ENCODE peak calls at places on chromosomes 13 and 19, in four cellular contexts. L is stimulated activated CD4-positive, alpha-beta T cell treated with anti-CD3 and anti-CD28 coated beads, Interleukin-15, amount 100 ng/mL, for 24 hours; T is fibroblast of lung; M is DND-41. V is an unnamed sample.

GRCh38 chr13:52701728-52702480 is 37.7 kb downstream of the CNMD start:
- DNase-seq in M (no peak), T (no peak), L (no peak), V (no peak)

GRCh38 chr13:104301216-104301975 is 1235.2 kb upstream of the SLC10A2 start:
- DNase-seq in L (no peak), T (peak; percentile 66), M (no peak), V (no peak)

GRCh38 chr13:46314587-46314986 is 72.5 kb downstream of the RUBCNL start:
- DNase-seq in L (no peak), T (no peak), M (no peak), V (no peak)

GRCh38 chr19:46206176-46206575 is 23.4 kb upstream of the IGFL1 start:
- DNase-seq in M (no peak), T (no peak), L (no peak), V (no peak)

GRCh38 chr19:35555301-35556005 is 8.0 kb downstream of the ATP4A start:
- DNase-seq in M (no peak), T (peak; percentile 24), L (no peak), V (no peak)

GRCh38 chr19:18279266-18279515 is 2.2 kb downstream of the JUND start:
- DNase-seq in M (no peak), L (no peak), T (no peak), V (no peak)

GRCh38 chr19:14023404-14024235 is 4.3 kb upstream of the RLN3 start:
- DNase-seq in L (peak; percentile 53), T (no peak), M (no peak), V (no peak)

GRCh38 chr19:38849746-38850230 is at the start of gene HNRNPL:
- DNase-seq in T (no peak), M (no peak), L (no peak), V (no peak)

GRCh38 chr13:87078947-87079795 is 592.0 kb upstream of the SLITRK5 start:
- DNase-seq in T (no peak), L (no peak), M (no peak), V (no peak)

GRCh38 chr13:50323440-50324070 is 308.3 kb downstream of the KCNRG start:
- DNase-seq in T (peak; percentile 86), M (no peak), L (no peak), V (peak; percentile 45)

V was measured in COLO829.